ENCODE peak calls at places on chromosomes 6 and 20, in seven cellular contexts. C is HL-60; X is mammary epithelial cell; Z is neural progenitor cell; Q is heart right ventricle; U is cardiac muscle cell; E is activated CD8-positive, alpha-beta T cell treated with anti-CD3 and anti-CD28 coated beads for 36 hours. M is an unnamed sample.

GRCh38 chr6:97049254-97050004 is 124.9 kb downstream of the KLHL32 start:
- DNase-seq in C (peak; percentile 35), Z (no peak), U (no peak), Q (no peak), X (peak; percentile 9), E (peak; percentile 40), M (peak; percentile 87)

GRCh38 chr20:41293269-41294037 is 24.1 kb downstream of the ZHX3 start:
- DNase-seq in X (no peak), Z (no peak), U (no peak), C (no peak), E (no peak), Q (no peak), M (no peak)

GRCh38 chr20:32993484-32994050 is 10.7 kb downstream of the SUN5 start:
- DNase-seq in X (no peak), Z (no peak), U (no peak), E (no peak), C (no peak), Q (no peak), M (no peak)

GRCh38 chr6:112225691-112226090 is 28.7 kb downstream of the LAMA4 start:
- DNase-seq in C (no peak), X (no peak), E (no peak), Z (no peak), U (no peak), Q (no peak), M (no peak)

GRCh38 chr6:170151235-170152110 is 139.4 kb downstream of the DLL1 start:
- DNase-seq in E (no peak), U (no peak), Q (no peak), C (no peak), Z (peak; percentile 51), X (no peak), M (no peak)

GRCh38 chr20:6489361-6490154 is 277.9 kb upstream of the BMP2 start:
- DNase-seq in Q (no peak), U (no peak), E (no peak), X (no peak), Z (no peak), C (peak; percentile 90), M (no peak)

GRCh38 chr6:154930490-154930889 is 64.6 kb upstream of the TIAM2 start:
- DNase-seq in X (no peak), E (no peak), U (peak; percentile 44), C (no peak), Z (peak; percentile 63), Q (no peak), M (no peak)

GRCh38 chr6:134577998-134578397 is 260.1 kb upstream of the SGK1 start:
- DNase-seq in Z (peak; percentile 6), C (no peak), X (peak; percentile 25), E (no peak), Q (no peak), U (peak; percentile 16), M (no peak)

GRCh38 chr6:3535716-3536435 is 79.0 kb upstream of the SLC22A23 start:
- DNase-seq in C (no peak), E (no peak), U (no peak), Q (no peak), X (no peak), Z (no peak), M (no peak)

GRCh38 chr20:37867289-37868195 is 35.4 kb upstream of the VSTM2L start:
- DNase-seq in Z (no peak), Q (no peak), E (no peak), C (no peak), X (no peak), U (no peak), M (no peak)

GRCh38 chr6:113630365-113630737 is 226.8 kb upstream of the MARCKS start:
- DNase-seq in C (peak; percentile 35), E (no peak), Q (no peak), U (no peak), Z (no peak), X (peak; percentile 73), M (no peak)

GRCh38 chr6:169960891-169961611 is 209.6 kb downstream of the ERMARD start:
- DNase-seq in U (no peak), X (no peak), Z (peak; percentile 32), E (no peak), Q (no peak), C (no peak), M (no peak)

GRCh38 chr6:45163952-45164766 is 164.0 kb upstream of the RUNX2 start:
- DNase-seq in E (peak; percentile 69), C (no peak), Z (no peak), U (no peak), X (peak; percentile 89), Q (no peak), M (no peak)

GRCh38 chr6:138227316-138227781 is 9.1 kb upstream of the PBOV1 start:
- DNase-seq in U (no peak), X (no peak), C (no peak), Z (no peak), Q (no peak), E (no peak), M (no peak)

GRCh38 chr6:136959471-136959891 is 37.4 kb downstream of the SLC35D3 start:
- DNase-seq in U (peak; percentile 61), C (no peak), Q (no peak), E (no peak), X (no peak), Z (peak; percentile 21), M (no peak)

GRCh38 chr20:8646026-8646425 is 422.9 kb upstream of the PLCB4 start:
- DNase-seq in C (no peak), U (no peak), X (peak; percentile 68), E (no peak), Z (no peak), Q (peak; percentile 15), M (no peak)

GRCh38 chr6:110826236-110827129 is 11.2 kb upstream of the CDK19 start:
- DNase-seq in Q (no peak), E (no peak), U (no peak), Z (no peak), X (no peak), C (no peak), M (no peak)

GRCh38 chr20:3738109-3739053 is 5.9 kb downstream of the HSPA12B start:
- DNase-seq in E (no peak), Z (no peak), X (no peak), C (no peak), U (no peak), Q (no peak), M (no peak)

GRCh38 chr20:62202676-62203377 is 17.3 kb downstream of the HRH3 start:
- DNase-seq in E (no peak), Z (no peak), X (no peak), C (no peak), U (no peak), Q (no peak), M (no peak)

GRCh38 chr6:75412937-75413662 is 80.5 kb downstream of the FILIP1 start:
- DNase-seq in E (no peak), C (no peak), Q (no peak), U (no peak), X (no peak), Z (no peak), M (no peak)

GRCh38 chr6:51989789-51990188 is 97.6 kb downstream of the PKHD1 start:
- DNase-seq in Z (no peak), Q (no peak), U (no peak), C (no peak), E (no peak), X (no peak), M (no peak)

GRCh38 chr6:51992834-51993233 is 94.6 kb downstream of the PKHD1 start:
- DNase-seq in U (no peak), Z (no peak), X (no peak), Q (no peak), C (no peak), E (no peak), M (no peak)

GRCh38 chr6:51983564-51983963 is 103.8 kb downstream of the PKHD1 start:
- DNase-seq in E (no peak), U (no peak), C (no peak), Q (no peak), X (no peak), Z (no peak), M (no peak)

DNA sequence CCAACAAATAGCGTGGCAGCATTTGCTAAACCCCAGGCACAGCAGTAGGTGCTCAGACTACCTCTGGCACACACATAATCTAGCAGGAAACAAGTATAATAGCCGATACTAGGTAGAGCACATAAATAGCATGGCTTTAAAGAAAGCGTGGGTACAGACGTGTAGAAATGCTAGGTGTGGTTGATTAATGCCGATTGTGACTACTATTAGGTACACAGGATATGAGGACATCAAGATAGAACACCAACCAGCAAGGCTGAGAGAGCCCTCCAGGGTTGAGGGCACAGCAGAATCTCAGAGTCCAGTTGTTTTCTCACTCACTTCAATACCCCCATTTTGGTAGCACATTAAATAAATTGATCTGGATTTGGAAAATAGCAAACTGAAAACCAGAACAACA is 100.5 kb downstream of the PKHD1 start:
- DNase-seq in Z (no peak), E (no peak), C (no peak), X (no peak), U (no peak), Q (no peak), M (no peak)
- TF ChIP-seq CTCF in Z (no peak), E (no peak), C (no peak), X (no peak), U (no peak), Q (no peak), M (no peak)

DNA sequence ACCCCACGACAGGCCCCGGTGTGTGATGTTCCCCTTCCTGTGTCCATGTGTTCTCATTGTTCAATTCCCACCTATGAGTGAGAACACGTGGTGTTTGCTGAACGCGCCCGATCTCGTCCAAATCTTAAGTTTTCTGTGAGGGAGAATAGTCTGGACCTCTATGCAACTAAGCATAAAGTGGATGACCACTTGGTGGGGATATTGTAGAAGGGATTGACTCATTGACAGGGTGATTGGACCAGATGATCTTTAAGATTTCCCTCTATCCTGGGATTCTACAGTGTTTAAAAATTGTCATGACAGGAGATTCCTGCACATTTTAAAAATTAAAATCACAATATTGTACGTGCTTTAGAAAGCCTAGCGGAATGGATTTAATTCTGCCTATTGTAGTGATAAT is 141.3 kb downstream of the TRMT11 start:
- DNase-seq in E (no peak), Z (peak; percentile 54), U (no peak), X (peak; percentile 6), C (no peak), Q (no peak), M (no peak)
- TF ChIP-seq CTCF in E (no peak), Z (peak; percentile 62), U (no peak), X (peak; percentile 15), C (no peak), Q (no peak), M (peak; percentile 31)

DNA sequence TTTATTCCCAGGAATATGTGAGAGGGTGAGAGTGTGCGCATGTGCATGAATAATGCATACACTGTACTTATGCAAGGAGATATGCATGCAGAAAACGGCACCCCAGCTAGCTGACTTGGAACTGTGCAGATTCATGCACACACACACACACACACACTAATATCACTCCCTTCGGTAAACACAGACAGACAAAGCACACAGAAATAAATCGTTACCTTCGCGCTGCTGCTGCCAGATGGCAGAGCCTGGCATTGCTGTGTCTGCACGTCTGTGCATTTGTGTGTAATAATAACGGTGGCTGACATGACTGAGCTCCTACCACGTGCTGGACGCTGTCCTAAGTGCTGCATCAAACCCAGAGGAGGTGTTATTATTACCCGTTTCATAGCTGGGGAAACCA is 36.8 kb downstream of the PREX1 start:
- DNase-seq in E (no peak), Q (no peak), U (no peak), Z (no peak), C (no peak), X (no peak), M (peak; percentile 28)
- TF ChIP-seq CTCF in E (no peak), Q (no peak), U (no peak), Z (no peak), C (no peak), X (no peak), M (no peak)

DNA sequence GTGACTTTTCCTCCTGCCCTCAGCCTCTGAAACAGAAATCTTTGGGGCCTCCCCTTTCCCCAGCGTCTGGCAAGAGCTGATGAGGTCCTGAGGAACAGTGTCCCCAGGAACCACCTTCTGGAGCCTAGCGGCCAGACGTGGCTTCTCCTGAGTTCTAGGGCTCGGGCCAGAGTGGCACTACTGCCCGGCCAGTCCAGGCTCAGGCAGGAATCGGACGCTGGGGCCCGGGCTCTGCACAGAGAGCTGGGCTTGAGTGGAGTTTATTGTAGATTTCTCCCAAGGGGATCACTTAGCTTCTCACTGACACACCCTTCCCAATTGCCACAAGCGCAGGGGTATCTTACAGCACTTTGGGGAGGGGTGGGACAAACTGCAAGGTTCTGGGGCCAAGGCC is 20.2 kb downstream of the SDCBP2 start:
- DNase-seq in U (no peak), Q (no peak), E (no peak), C (no peak), X (no peak), Z (no peak), M (no peak)
- TF ChIP-seq CTCF in U (no peak), Q (no peak), E (no peak), C (no peak), X (no peak), Z (no peak), M (no peak)

M was measured in OCI-LY7.